ENCODE peak calls at places on chromosomes 7 and 10, in seven cellular contexts. O is mesendoderm; D is cardiac muscle cell; A is prostate gland; H is naive thymus-derived CD4-positive, alpha-beta T cell; P is neural progenitor cell; V is GM23248. B is an unnamed sample.

GRCh38 chr10:27643296-27643695 is 102.3 kb downstream of the MKX start:
- DNase-seq in O (no peak), D (no peak), P (no peak), A (no peak), H (no peak), V (peak; percentile 45), B (no peak)

GRCh38 chr7:33636359-33636758 is 269.0 kb upstream of the BMPER start:
- DNase-seq in H (no peak), P (no peak), O (no peak), D (no peak), V (no peak), A (no peak), B (no peak)

GRCh38 chr10:71938211-71938610 is 26.0 kb upstream of the CHST3 start:
- DNase-seq in O (no peak), A (no peak), V (no peak), P (no peak), H (no peak), D (no peak), B (no peak)

GRCh38 chr10:24783504-24783903 is 59.8 kb upstream of the ARHGAP21 start:
- DNase-seq in A (no peak), D (no peak), P (no peak), O (no peak), H (no peak), V (no peak), B (no peak)

GRCh38 chr10:100168313-100168643 is 17.6 kb downstream of the ERLIN1 start:
- DNase-seq in A (no peak), P (no peak), D (no peak), V (no peak), H (no peak), O (no peak), B (no peak)

GRCh38 chr10:5648494-5649457 is 17.6 kb downstream of the ASB13 start:
- DNase-seq in D (no peak), V (peak; percentile 13), A (no peak), P (no peak), H (no peak), O (peak; percentile 21), B (no peak)

GRCh38 chr10:34717429-34717828 is 97.7 kb downstream of the PARD3 start:
- DNase-seq in V (no peak), O (no peak), A (no peak), P (no peak), H (no peak), D (no peak), B (no peak)

GRCh38 chr7:151883872-151884271 is 7.0 kb upstream of the PRKAG2 start:
- DNase-seq in A (no peak), V (no peak), O (no peak), D (no peak), P (no peak), H (no peak), B (no peak)

GRCh38 chr7:44279286-44279685 is 46.1 kb downstream of the CAMK2B start:
- DNase-seq in H (no peak), D (no peak), P (peak; percentile 35), A (no peak), V (no peak), O (no peak), B (no peak)

GRCh38 chr7:39894904-39895303 is 55.2 kb upstream of the CDK13 start:
- DNase-seq in D (no peak), O (no peak), A (no peak), P (no peak), H (no peak), V (no peak), B (no peak)

GRCh38 chr7:99042957-99043356 is 101.0 kb downstream of the SMURF1 start:
- DNase-seq in O (no peak), P (no peak), V (no peak), D (no peak), H (no peak), A (peak; percentile 37), B (no peak)

GRCh38 chr7:96135241-96135640 is 186.7 kb downstream of the SLC25A13 start:
- DNase-seq in H (no peak), D (no peak), O (peak; percentile 48), A (no peak), P (no peak), V (no peak), B (no peak)

GRCh38 chr10:101219137-101219945 is 9.9 kb downstream of the LBX1 start:
- DNase-seq in V (no peak), P (no peak), A (peak; percentile 48), H (no peak), D (no peak), O (no peak), B (no peak)

GRCh38 chr7:51019891-51020855 is 237.5 kb upstream of the GRB10 start:
- DNase-seq in D (no peak), H (no peak), P (no peak), V (no peak), A (no peak), O (no peak), B (no peak)

GRCh38 chr10:98423691-98424120 is 8.7 kb upstream of the PYROXD2 start:
- DNase-seq in V (no peak), O (peak; percentile 68), H (no peak), D (peak; percentile 67), A (no peak), P (peak; percentile 53), B (no peak)

GRCh38 chr7:152859781-152860191 is 100.2 kb downstream of the ACTR3B start:
- DNase-seq in D (no peak), H (no peak), P (peak; percentile 28), O (peak; percentile 78), V (peak; percentile 29), A (no peak), B (no peak)

GRCh38 chr10:125225051-125225450 is 64.7 kb upstream of the CTBP2 start:
- DNase-seq in V (no peak), P (no peak), H (no peak), D (no peak), O (no peak), A (no peak), B (no peak)

GRCh38 chr10:15539262-15539661 is 168.2 kb upstream of the FAM171A1 start:
- DNase-seq in P (no peak), H (no peak), D (no peak), A (no peak), O (no peak), V (peak; percentile 44), B (no peak)

GRCh38 chr10:4947039-4947634 is 16.1 kb upstream of the AKR1C1 start:
- DNase-seq in H (no peak), O (no peak), A (no peak), P (no peak), V (peak; percentile 60), D (no peak), B (no peak)

GRCh38 chr7:101740981-101741725 is 76.3 kb upstream of the CUX1 start:
- DNase-seq in P (no peak), O (no peak), A (no peak), D (no peak), H (no peak), V (no peak), B (peak; percentile 5)
- H3K4me3 ChIP-seq in P (no peak overlapping the region), O (no peak overlapping the region), A (no peak overlapping the region), D (no peak overlapping the region), H (no peak overlapping the region), V (no peak overlapping the region), B (no peak overlapping the region)

DNA sequence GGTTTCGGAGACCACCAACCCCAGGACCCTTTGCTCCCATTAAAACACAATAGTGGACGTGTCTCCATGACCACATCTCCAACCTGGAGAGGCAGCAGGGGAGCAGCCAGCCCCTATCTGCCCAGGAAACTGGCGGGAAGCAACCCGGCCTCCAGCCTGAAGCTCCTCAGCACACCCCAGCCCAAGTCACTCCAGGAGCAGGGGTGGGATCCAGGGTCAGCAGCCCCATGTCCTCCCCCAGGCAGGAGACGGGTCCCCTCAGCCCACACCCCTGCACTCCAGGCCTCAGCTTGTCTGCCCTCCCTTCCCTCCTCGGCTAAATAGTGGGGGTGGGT is 601 bp downstream of the ADAM8 start:
- DNase-seq in O (no peak), D (no peak), A (no peak), P (no peak), V (no peak), H (no peak), B (no peak)
- H3K27ac ChIP-seq in O (no peak overlapping the region), D (no peak overlapping the region), A (no peak overlapping the region), P (no peak overlapping the region), V (no peak overlapping the region), H (peak overlapping the region; percentile 80), B (peak overlapping the region; percentile 93)

DNA sequence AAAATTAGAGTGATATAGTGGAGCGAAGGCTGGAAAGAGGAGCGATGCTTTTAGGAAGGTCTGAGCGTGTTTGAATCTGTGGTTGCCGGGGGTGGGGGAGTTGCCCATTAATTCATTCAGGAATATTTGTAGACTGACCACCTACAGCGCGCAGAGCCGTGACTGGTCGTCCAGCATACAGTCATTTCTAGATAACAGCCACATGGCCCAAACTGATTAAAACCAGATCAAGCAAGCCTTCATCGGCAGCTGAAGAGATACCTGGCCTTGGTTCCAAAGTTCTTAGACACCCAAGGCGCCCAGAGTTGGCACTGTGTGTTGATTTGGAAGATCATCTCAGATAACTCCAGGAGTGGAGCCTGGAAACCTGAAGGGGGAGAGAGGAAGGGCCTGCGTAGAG is 1.7 kb downstream of the PROSER2 start:
- DNase-seq in O (no peak), H (no peak), A (peak; percentile 35), D (no peak), V (no peak), P (no peak), B (no peak)
- H3K4me3 ChIP-seq in O (no peak overlapping the region), H (no peak overlapping the region), A (peak overlapping the region; percentile 96), D (no peak overlapping the region), V (peak overlapping the region; percentile 83), P (no peak overlapping the region), B (no peak overlapping the region)

DNA sequence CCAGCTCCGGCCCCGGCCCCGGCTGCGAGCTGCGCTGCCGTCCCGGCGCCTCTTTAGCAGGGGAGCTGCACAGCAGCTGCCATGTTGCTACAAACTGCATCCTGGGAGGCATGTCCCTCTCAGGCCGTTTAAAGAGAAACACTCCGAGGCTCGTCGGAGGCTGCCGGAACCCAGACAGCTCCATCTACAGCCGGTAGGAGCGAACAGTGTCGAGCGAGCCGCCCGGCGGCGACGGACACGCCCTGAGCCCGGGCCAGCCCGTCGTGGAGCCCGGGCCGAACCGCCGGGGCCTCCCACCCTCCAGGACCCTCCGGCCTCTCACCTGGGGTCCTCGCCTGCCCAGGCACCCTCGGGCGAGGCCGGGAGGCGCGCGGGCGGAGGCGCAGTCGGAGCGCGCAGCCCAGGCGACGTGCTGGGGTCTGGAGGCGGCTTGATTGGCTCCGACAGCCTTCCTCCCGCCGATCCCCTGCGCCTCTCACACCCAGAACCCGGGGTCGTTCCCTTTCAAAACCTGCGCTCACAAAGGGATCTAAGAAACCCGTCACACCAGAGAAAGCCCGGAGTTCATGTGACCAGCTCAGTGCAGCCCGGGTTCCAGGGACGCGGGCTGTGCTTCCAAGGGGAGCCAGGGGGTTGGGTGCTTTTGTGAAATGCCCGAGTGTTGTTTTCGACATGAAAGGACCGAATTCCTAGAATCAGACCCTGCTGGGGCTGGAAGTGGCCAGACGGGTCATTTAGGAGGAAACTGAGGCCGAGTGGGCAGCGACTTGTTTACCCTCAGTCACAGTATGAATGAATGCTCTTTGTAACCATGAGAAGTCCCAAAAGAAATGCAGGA is at the start of gene ZNF777:
- DNase-seq in O (peak; percentile 93), P (peak; percentile 90), V (peak; percentile 95), D (peak; percentile 89), H (peak; percentile 80), A (peak; percentile 73), B (peak; percentile 69)
- H3K27ac ChIP-seq in O (no peak within 1 kb of the TSS), P (no peak within 1 kb of the TSS), V (peak within 1 kb of the TSS; percentile 51), D (peak within 1 kb of the TSS; percentile 57), H (peak within 1 kb of the TSS; percentile 72), A (peak within 1 kb of the TSS; percentile 78), B (peak within 1 kb of the TSS; percentile 74)